ENCODE peak calls at places on chromosomes 11 and 22, in ten cellular contexts. One of them, this sample, is unnamed.

GRCh38 chr11:31919175-31919574 is 108.1 kb upstream of the PAX6 start:
- DNase-seq in esophagus muscularis mucosa: no peak
- DNase-seq in stomach: no peak
- DNase-seq in mesendoderm: no peak
- DNase-seq in lower lobe of right lung: no peak
- DNase-seq in astrocyte of the spinal cord: no peak
- DNase-seq in CD4-positive, alpha-beta memory T cell: no peak
- DNase-seq in psoas muscle: no peak
- DNase-seq in IMR-90: no peak
- DNase-seq in transverse colon: no peak
- DNase-seq in this sample: no peak

GRCh38 chr11:44316388-44317240 is 6.7 kb upstream of the ALX4 start:
- DNase-seq in IMR-90: no peak
- DNase-seq in stomach: no peak
- DNase-seq in lower lobe of right lung: no peak
- DNase-seq in psoas muscle: no peak
- DNase-seq in transverse colon: no peak
- DNase-seq in esophagus muscularis mucosa: no peak
- DNase-seq in astrocyte of the spinal cord: no peak
- DNase-seq in CD4-positive, alpha-beta memory T cell: no peak
- DNase-seq in mesendoderm: no peak
- DNase-seq in this sample: no peak

GRCh38 chr11:6249822-6250555 is 9.6 kb upstream of the CCKBR start:
- DNase-seq in CD4-positive, alpha-beta memory T cell: no peak
- DNase-seq in psoas muscle: peak
- DNase-seq in stomach: peak
- DNase-seq in IMR-90: peak
- DNase-seq in transverse colon: peak
- DNase-seq in mesendoderm: peak
- DNase-seq in esophagus muscularis mucosa: no peak
- DNase-seq in astrocyte of the spinal cord: peak
- DNase-seq in lower lobe of right lung: no peak
- DNase-seq in this sample: peak

GRCh38 chr11:123235117-123235686 is 40.2 kb upstream of the CLMP start:
- DNase-seq in IMR-90: no peak
- DNase-seq in mesendoderm: peak
- DNase-seq in astrocyte of the spinal cord: no peak
- DNase-seq in psoas muscle: peak
- DNase-seq in esophagus muscularis mucosa: no peak
- DNase-seq in CD4-positive, alpha-beta memory T cell: peak
- DNase-seq in stomach: peak
- DNase-seq in lower lobe of right lung: peak
- DNase-seq in transverse colon: peak
- DNase-seq in this sample: no peak

GRCh38 chr11:119195680-119196079 is 10.4 kb downstream of the NHERF4 start:
- DNase-seq in transverse colon: peak
- DNase-seq in stomach: peak
- DNase-seq in CD4-positive, alpha-beta memory T cell: no peak
- DNase-seq in IMR-90: peak
- DNase-seq in mesendoderm: peak
- DNase-seq in astrocyte of the spinal cord: peak
- DNase-seq in lower lobe of right lung: peak
- DNase-seq in psoas muscle: no peak
- DNase-seq in esophagus muscularis mucosa: no peak
- DNase-seq in this sample: peak

GRCh38 chr11:64875369-64876225 is 2.8 kb downstream of the EHD1 start:
- DNase-seq in lower lobe of right lung: no peak
- DNase-seq in mesendoderm: no peak
- DNase-seq in CD4-positive, alpha-beta memory T cell: no peak
- DNase-seq in psoas muscle: peak
- DNase-seq in astrocyte of the spinal cord: no peak
- DNase-seq in IMR-90: no peak
- DNase-seq in stomach: no peak
- DNase-seq in transverse colon: no peak
- DNase-seq in esophagus muscularis mucosa: no peak
- DNase-seq in this sample: peak

GRCh38 chr11:95487391-95487790 is 256.4 kb upstream of the SESN3 start:
- DNase-seq in stomach: no peak
- DNase-seq in esophagus muscularis mucosa: no peak
- DNase-seq in mesendoderm: peak
- DNase-seq in CD4-positive, alpha-beta memory T cell: no peak
- DNase-seq in astrocyte of the spinal cord: no peak
- DNase-seq in lower lobe of right lung: no peak
- DNase-seq in IMR-90: no peak
- DNase-seq in transverse colon: no peak
- DNase-seq in psoas muscle: no peak
- DNase-seq in this sample: peak

GRCh38 chr11:27464155-27464759 is 8.3 kb downstream of the LGR4 start:
- DNase-seq in stomach: no peak
- DNase-seq in transverse colon: no peak
- DNase-seq in astrocyte of the spinal cord: no peak
- DNase-seq in psoas muscle: no peak
- DNase-seq in CD4-positive, alpha-beta memory T cell: no peak
- DNase-seq in mesendoderm: peak
- DNase-seq in lower lobe of right lung: no peak
- DNase-seq in esophagus muscularis mucosa: no peak
- DNase-seq in IMR-90: peak
- DNase-seq in this sample: peak

GRCh38 chr11:44797051-44797450 is 70.3 kb downstream of the TSPAN18 start:
- DNase-seq in psoas muscle: no peak
- DNase-seq in stomach: no peak
- DNase-seq in esophagus muscularis mucosa: no peak
- DNase-seq in mesendoderm: no peak
- DNase-seq in lower lobe of right lung: no peak
- DNase-seq in CD4-positive, alpha-beta memory T cell: no peak
- DNase-seq in transverse colon: no peak
- DNase-seq in astrocyte of the spinal cord: no peak
- DNase-seq in IMR-90: no peak
- DNase-seq in this sample: no peak

GRCh38 chr22:45284705-45285305 is at the start of gene UPK3A:
- DNase-seq in transverse colon: peak
- DNase-seq in CD4-positive, alpha-beta memory T cell: peak
- DNase-seq in esophagus muscularis mucosa: no peak
- DNase-seq in stomach: peak
- DNase-seq in IMR-90: no peak
- DNase-seq in lower lobe of right lung: peak
- DNase-seq in mesendoderm: peak
- DNase-seq in astrocyte of the spinal cord: no peak
- DNase-seq in psoas muscle: peak
- DNase-seq in this sample: peak

DNA sequence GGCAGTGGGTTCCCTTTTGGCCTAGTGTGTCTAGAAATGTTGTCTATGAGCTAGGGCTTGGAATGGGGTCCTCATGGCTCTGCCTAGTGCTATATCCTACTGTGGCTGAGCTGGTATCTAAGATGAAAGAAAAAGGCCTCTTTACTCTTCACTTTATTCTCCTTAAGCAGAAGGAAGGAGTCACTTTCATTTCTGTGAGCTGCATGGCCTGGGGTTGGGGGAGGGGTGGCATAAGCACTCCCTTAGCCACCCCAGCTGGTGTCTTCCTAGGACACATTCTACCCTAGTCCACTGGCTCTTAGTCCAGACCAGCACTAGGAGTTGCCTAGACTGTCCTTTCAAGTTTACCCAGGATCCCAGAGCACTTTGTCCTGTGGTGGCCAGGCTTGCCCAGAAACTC is 1148.9 kb upstream of the CNTN5 start:
- DNase-seq in CD4-positive, alpha-beta memory T cell: no peak
- DNase-seq in esophagus muscularis mucosa: no peak
- DNase-seq in transverse colon: no peak
- DNase-seq in astrocyte of the spinal cord: no peak
- DNase-seq in IMR-90: no peak
- DNase-seq in mesendoderm: no peak
- DNase-seq in lower lobe of right lung: no peak
- DNase-seq in psoas muscle: no peak
- DNase-seq in stomach: no peak
- DNase-seq in this sample: no peak
- H3K4me3 ChIP-seq in CD4-positive, alpha-beta memory T cell: no peak
- H3K4me3 ChIP-seq in esophagus muscularis mucosa: no peak
- H3K4me3 ChIP-seq in transverse colon: no peak
- H3K4me3 ChIP-seq in astrocyte of the spinal cord: no peak
- H3K4me3 ChIP-seq in IMR-90: no peak
- H3K4me3 ChIP-seq in mesendoderm: no peak
- H3K4me3 ChIP-seq in lower lobe of right lung: no peak
- H3K4me3 ChIP-seq in psoas muscle: no peak
- H3K4me3 ChIP-seq in stomach: no peak
- H3K4me3 ChIP-seq in this sample: no peak

DNA sequence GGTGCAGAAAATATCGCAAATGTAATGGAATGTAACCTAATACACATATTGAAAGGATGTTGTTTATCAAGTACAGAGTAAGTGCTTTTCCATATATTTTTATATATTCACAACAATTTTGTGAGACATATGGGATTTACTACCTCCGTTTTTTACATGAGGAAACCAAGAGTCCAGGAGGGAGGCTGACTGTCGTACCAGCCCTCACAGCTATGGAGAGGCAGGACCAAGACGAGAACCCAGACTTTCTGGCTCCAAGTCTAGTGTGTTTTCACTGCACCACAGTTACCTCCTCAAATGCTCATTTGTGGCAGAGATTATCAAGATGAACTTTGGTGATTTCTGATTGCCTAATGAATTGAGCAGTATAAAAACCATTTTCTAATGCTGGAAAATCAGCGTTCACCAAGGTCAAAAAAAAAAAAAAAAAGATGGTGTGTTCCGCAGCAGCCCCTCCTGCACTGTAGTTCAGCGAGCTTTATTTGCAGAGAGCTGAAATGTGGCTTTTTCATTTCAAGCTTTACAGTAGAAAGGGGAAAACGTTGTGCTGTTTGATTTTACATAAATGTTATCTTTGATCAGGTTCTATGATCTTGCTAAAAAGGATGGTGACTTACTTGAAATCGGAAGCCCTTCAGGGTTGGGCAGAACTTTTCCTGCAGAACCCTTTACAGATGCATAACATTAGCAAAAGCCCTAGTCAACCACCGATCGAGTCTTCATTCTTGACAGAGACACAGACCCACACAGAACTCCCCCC is 44.7 kb upstream of the WEE1 start:
- DNase-seq in IMR-90: no peak
- DNase-seq in stomach: no peak
- DNase-seq in transverse colon: no peak
- DNase-seq in astrocyte of the spinal cord: no peak
- DNase-seq in CD4-positive, alpha-beta memory T cell: no peak
- DNase-seq in mesendoderm: no peak
- DNase-seq in psoas muscle: no peak
- DNase-seq in lower lobe of right lung: no peak
- DNase-seq in esophagus muscularis mucosa: no peak
- DNase-seq in this sample: no peak
- H3K4me3 ChIP-seq in IMR-90: no peak
- H3K4me3 ChIP-seq in stomach: no peak
- H3K4me3 ChIP-seq in transverse colon: no peak
- H3K4me3 ChIP-seq in astrocyte of the spinal cord: no peak
- H3K4me3 ChIP-seq in CD4-positive, alpha-beta memory T cell: no peak
- H3K4me3 ChIP-seq in mesendoderm: no peak
- H3K4me3 ChIP-seq in psoas muscle: no peak
- H3K4me3 ChIP-seq in lower lobe of right lung: no peak
- H3K4me3 ChIP-seq in esophagus muscularis mucosa: no peak
- H3K4me3 ChIP-seq in this sample: no peak

GRCh38 chr11:109421981-109422590 is at the start of gene C11orf87:
- DNase-seq in CD4-positive, alpha-beta memory T cell: no peak
- DNase-seq in psoas muscle: no peak
- DNase-seq in IMR-90: no peak
- DNase-seq in astrocyte of the spinal cord: peak
- DNase-seq in stomach: no peak
- DNase-seq in esophagus muscularis mucosa: no peak
- DNase-seq in transverse colon: no peak
- DNase-seq in mesendoderm: peak
- DNase-seq in lower lobe of right lung: peak
- DNase-seq in this sample: peak
- H3K4me3 ChIP-seq in CD4-positive, alpha-beta memory T cell: no peak
- H3K4me3 ChIP-seq in psoas muscle: peak
- H3K4me3 ChIP-seq in IMR-90: peak
- H3K4me3 ChIP-seq in astrocyte of the spinal cord: peak
- H3K4me3 ChIP-seq in stomach: peak
- H3K4me3 ChIP-seq in esophagus muscularis mucosa: peak
- H3K4me3 ChIP-seq in transverse colon: peak
- H3K4me3 ChIP-seq in mesendoderm: peak
- H3K4me3 ChIP-seq in lower lobe of right lung: peak
- H3K4me3 ChIP-seq in this sample: peak

DNA sequence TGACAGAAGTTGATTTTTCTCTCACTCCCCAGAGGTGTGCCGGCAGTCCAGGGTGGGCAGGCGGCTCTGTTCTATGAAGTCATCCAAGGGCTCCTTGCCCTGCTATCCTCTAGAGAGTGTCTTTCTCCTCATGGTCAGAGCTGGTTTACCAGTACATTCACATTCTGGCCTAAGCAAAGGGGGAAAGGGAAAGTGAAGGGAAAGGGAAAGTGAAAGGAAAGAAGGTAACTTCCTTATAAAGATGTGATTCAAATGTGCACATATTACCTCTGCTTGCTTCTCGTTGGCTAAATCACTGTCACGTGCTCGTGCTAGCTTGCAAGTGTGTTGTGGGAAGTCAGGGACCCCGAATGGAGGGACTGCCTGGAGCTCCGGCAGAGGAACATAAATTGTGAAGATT is 2.9 kb upstream of the HTATIP2 start:
- DNase-seq in lower lobe of right lung: no peak
- DNase-seq in stomach: peak
- DNase-seq in psoas muscle: no peak
- DNase-seq in astrocyte of the spinal cord: peak
- DNase-seq in esophagus muscularis mucosa: no peak
- DNase-seq in IMR-90: peak
- DNase-seq in transverse colon: peak
- DNase-seq in CD4-positive, alpha-beta memory T cell: peak
- DNase-seq in mesendoderm: no peak
- DNase-seq in this sample: no peak
- H3K4me3 ChIP-seq in lower lobe of right lung: no peak
- H3K4me3 ChIP-seq in stomach: no peak
- H3K4me3 ChIP-seq in psoas muscle: no peak
- H3K4me3 ChIP-seq in astrocyte of the spinal cord: no peak
- H3K4me3 ChIP-seq in esophagus muscularis mucosa: no peak
- H3K4me3 ChIP-seq in IMR-90: no peak
- H3K4me3 ChIP-seq in transverse colon: no peak
- H3K4me3 ChIP-seq in CD4-positive, alpha-beta memory T cell: no peak
- H3K4me3 ChIP-seq in mesendoderm: no peak
- H3K4me3 ChIP-seq in this sample: no peak